ENCODE peak calls at places on chromosomes 7 and 10, in seven cellular contexts. One of them, this sample, is unnamed.

GRCh38 chr7:87231243-87231642 is 11.7 kb upstream of the TMEM243 start:
- DNase-seq in AG04450: no peak
- DNase-seq in activated CD4-positive, alpha-beta T cell treated with anti-CD3 and anti-CD28 coated beads, Interleukin-2, amount 50 U/mL, for 1 hour: no peak
- DNase-seq in testis: no peak
- DNase-seq in GM10248: no peak
- DNase-seq in kidney: peak
- DNase-seq in stimulated activated naive B cell treated with anti-CD40 and anti-IgM and Interleukin-4, amounts not matched to agents 10 μg/mL and 1 μg/mL and 100 μg/mL, for 72 hours: no peak
- DNase-seq in this sample: peak

GRCh38 chr7:40380111-40380510 is 245.3 kb downstream of the SUGCT start:
- DNase-seq in AG04450: no peak
- DNase-seq in activated CD4-positive, alpha-beta T cell treated with anti-CD3 and anti-CD28 coated beads, Interleukin-2, amount 50 U/mL, for 1 hour: no peak
- DNase-seq in testis: no peak
- DNase-seq in GM10248: no peak
- DNase-seq in kidney: no peak
- DNase-seq in stimulated activated naive B cell treated with anti-CD40 and anti-IgM and Interleukin-4, amounts not matched to agents 10 μg/mL and 1 μg/mL and 100 μg/mL, for 72 hours: no peak
- DNase-seq in this sample: no peak

GRCh38 chr10:89954787-89955566 is 253.6 kb downstream of the KIF20B start:
- DNase-seq in AG04450: no peak
- DNase-seq in activated CD4-positive, alpha-beta T cell treated with anti-CD3 and anti-CD28 coated beads, Interleukin-2, amount 50 U/mL, for 1 hour: no peak
- DNase-seq in testis: no peak
- DNase-seq in GM10248: peak
- DNase-seq in kidney: no peak
- DNase-seq in stimulated activated naive B cell treated with anti-CD40 and anti-IgM and Interleukin-4, amounts not matched to agents 10 μg/mL and 1 μg/mL and 100 μg/mL, for 72 hours: no peak
- DNase-seq in this sample: no peak

GRCh38 chr10:70432101-70432500 is 9.4 kb downstream of the NODAL start:
- DNase-seq in AG04450: no peak
- DNase-seq in activated CD4-positive, alpha-beta T cell treated with anti-CD3 and anti-CD28 coated beads, Interleukin-2, amount 50 U/mL, for 1 hour: no peak
- DNase-seq in testis: peak
- DNase-seq in GM10248: no peak
- DNase-seq in kidney: no peak
- DNase-seq in stimulated activated naive B cell treated with anti-CD40 and anti-IgM and Interleukin-4, amounts not matched to agents 10 μg/mL and 1 μg/mL and 100 μg/mL, for 72 hours: no peak
- DNase-seq in this sample: no peak

GRCh38 chr7:100465702-100466311 is 1.7 kb upstream of the SPACDR start:
- DNase-seq in AG04450: no peak
- DNase-seq in activated CD4-positive, alpha-beta T cell treated with anti-CD3 and anti-CD28 coated beads, Interleukin-2, amount 50 U/mL, for 1 hour: no peak
- DNase-seq in testis: peak
- DNase-seq in GM10248: peak
- DNase-seq in kidney: peak
- DNase-seq in stimulated activated naive B cell treated with anti-CD40 and anti-IgM and Interleukin-4, amounts not matched to agents 10 μg/mL and 1 μg/mL and 100 μg/mL, for 72 hours: no peak
- DNase-seq in this sample: peak

GRCh38 chr10:88260329-88261051 is 322.6 kb downstream of the RNLS start:
- DNase-seq in AG04450: no peak
- DNase-seq in activated CD4-positive, alpha-beta T cell treated with anti-CD3 and anti-CD28 coated beads, Interleukin-2, amount 50 U/mL, for 1 hour: no peak
- DNase-seq in testis: no peak
- DNase-seq in GM10248: peak
- DNase-seq in kidney: no peak
- DNase-seq in stimulated activated naive B cell treated with anti-CD40 and anti-IgM and Interleukin-4, amounts not matched to agents 10 μg/mL and 1 μg/mL and 100 μg/mL, for 72 hours: no peak
- DNase-seq in this sample: no peak

GRCh38 chr10:73117976-73118743 is 7.9 kb downstream of the NUDT13 start:
- DNase-seq in AG04450: no peak
- DNase-seq in activated CD4-positive, alpha-beta T cell treated with anti-CD3 and anti-CD28 coated beads, Interleukin-2, amount 50 U/mL, for 1 hour: no peak
- DNase-seq in testis: no peak
- DNase-seq in GM10248: peak
- DNase-seq in kidney: no peak
- DNase-seq in stimulated activated naive B cell treated with anti-CD40 and anti-IgM and Interleukin-4, amounts not matched to agents 10 μg/mL and 1 μg/mL and 100 μg/mL, for 72 hours: no peak
- DNase-seq in this sample: no peak

GRCh38 chr7:104976966-104977636 is 36.9 kb upstream of the KMT2E start:
- DNase-seq in AG04450: no peak
- DNase-seq in activated CD4-positive, alpha-beta T cell treated with anti-CD3 and anti-CD28 coated beads, Interleukin-2, amount 50 U/mL, for 1 hour: no peak
- DNase-seq in testis: no peak
- DNase-seq in GM10248: no peak
- DNase-seq in kidney: no peak
- DNase-seq in stimulated activated naive B cell treated with anti-CD40 and anti-IgM and Interleukin-4, amounts not matched to agents 10 μg/mL and 1 μg/mL and 100 μg/mL, for 72 hours: no peak
- DNase-seq in this sample: no peak

GRCh38 chr10:86957471-86958108 is at the start of gene MMRN2:
- DNase-seq in AG04450: no peak
- DNase-seq in activated CD4-positive, alpha-beta T cell treated with anti-CD3 and anti-CD28 coated beads, Interleukin-2, amount 50 U/mL, for 1 hour: no peak
- DNase-seq in testis: no peak
- DNase-seq in GM10248: no peak
- DNase-seq in kidney: peak
- DNase-seq in stimulated activated naive B cell treated with anti-CD40 and anti-IgM and Interleukin-4, amounts not matched to agents 10 μg/mL and 1 μg/mL and 100 μg/mL, for 72 hours: no peak
- DNase-seq in this sample: no peak

GRCh38 chr7:134632937-134633540 is 13.6 kb upstream of the BPGM start:
- DNase-seq in AG04450: no peak
- DNase-seq in activated CD4-positive, alpha-beta T cell treated with anti-CD3 and anti-CD28 coated beads, Interleukin-2, amount 50 U/mL, for 1 hour: peak
- DNase-seq in testis: peak
- DNase-seq in GM10248: peak
- DNase-seq in kidney: no peak
- DNase-seq in stimulated activated naive B cell treated with anti-CD40 and anti-IgM and Interleukin-4, amounts not matched to agents 10 μg/mL and 1 μg/mL and 100 μg/mL, for 72 hours: no peak
- DNase-seq in this sample: no peak